ENCODE peak calls at places on chromosomes 4 and X, in five cellular contexts. Y is SW480, V is GDM1, M is Kasumi-1, R is AG20443. Z is an unnamed sample.

GRCh38 chrX:140354431-140355120 is 150.3 kb downstream of the SOX3 start:
- DNase-seq in R (no peak), Y (no peak), M (no peak), V (no peak), Z (no peak)

GRCh38 chrX:126137899-126138298 is 28.2 kb downstream of the DCAF12L2 start:
- DNase-seq in Y (no peak), M (peak), R (no peak), V (no peak), Z (no peak)

GRCh38 chr4:171929477-171929876 is 116.3 kb downstream of the GALNTL6 start:
- DNase-seq in Y (no peak), V (no peak), M (no peak), R (no peak), Z (no peak)

GRCh38 chrX:47093248-47093647 is 15.0 kb downstream of the RGN start:
- DNase-seq in M (peak), V (no peak), R (peak), Y (peak), Z (no peak)

GRCh38 chrX:14832591-14832990 is 40.3 kb downstream of the FANCB start:
- DNase-seq in M (no peak), Y (no peak), V (no peak), R (no peak), Z (no peak)

GRCh38 chrX:10350991-10351390 is 194.2 kb downstream of the CLCN4 start:
- DNase-seq in V (no peak), R (peak), M (no peak), Y (no peak), Z (no peak)

GRCh38 chr4:165784672-165785071 is 88.4 kb upstream of the TLL1 start:
- DNase-seq in V (no peak), Y (no peak), R (no peak), M (no peak), Z (no peak)

GRCh38 chr4:19583827-19584569 is 667.7 kb upstream of the SLIT2 start:
- DNase-seq in M (no peak), Y (no peak), R (peak), V (no peak), Z (no peak)

GRCh38 chr4:13294961-13295605 is 189.1 kb downstream of the RAB28 start:
- DNase-seq in M (no peak), Y (no peak), R (no peak), V (no peak), Z (no peak)

GRCh38 chrX:80808854-80809493 is 703 bp downstream of the BRWD3 start:
- DNase-seq in M (no peak), V (no peak), Y (peak), R (no peak), Z (no peak)

GRCh38 chr4:142846729-142847606 is 867 bp upstream of the INPP4B start:
- DNase-seq in Y (peak), M (no peak), V (no peak), R (peak), Z (no peak)

GRCh38 chr4:76385974-76386373 is 35.0 kb downstream of the CCDC158 start:
- DNase-seq in Y (no peak), R (no peak), M (no peak), V (no peak), Z (no peak)

GRCh38 chr4:92303621-92304027 is at the start of gene GRID2:
- DNase-seq in M (peak), V (no peak), Y (no peak), R (peak), Z (peak)

GRCh38 chr4:142690764-142691163 is 155.3 kb downstream of the INPP4B start:
- DNase-seq in R (no peak), V (no peak), M (no peak), Y (no peak), Z (no peak)

GRCh38 chr4:100933628-100934027 is 413.7 kb downstream of the PPP3CA start:
- DNase-seq in R (peak), Y (no peak), M (no peak), V (no peak), Z (no peak)

GRCh38 chr4:146407669-146408084 is 114.1 kb downstream of the SLC10A7 start:
- DNase-seq in R (no peak), M (no peak), V (no peak), Y (no peak), Z (no peak)

GRCh38 chr4:85209161-85209560 is 242.7 kb upstream of the WDFY3 start:
- DNase-seq in Y (no peak), V (no peak), M (no peak), R (no peak), Z (no peak)

GRCh38 chrX:153704021-153704526 is 16.3 kb downstream of the SLC6A8 start:
- DNase-seq in V (no peak), M (no peak), Y (no peak), R (no peak), Z (no peak)

GRCh38 chr4:182939680-182940079 is 22.5 kb upstream of the DCTD start:
- DNase-seq in V (no peak), M (no peak), R (no peak), Y (no peak), Z (no peak)

GRCh38 chr4:114226968-114227760 is 247.7 kb upstream of the ARSJ start:
- DNase-seq in R (no peak), M (no peak), Y (no peak), V (no peak), Z (no peak)

GRCh38 chr4:2341911-2342652 is 76.4 kb downstream of the ZFYVE28 start:
- DNase-seq in M (no peak), R (no peak), V (no peak), Y (no peak), Z (no peak)

GRCh38 chrX:139554367-139554766 is 23.8 kb downstream of the F9 start:
- DNase-seq in V (no peak), R (no peak), M (peak), Y (no peak), Z (no peak)

GRCh38 chr4:24747234-24747975 is 48.0 kb upstream of the SOD3 start:
- DNase-seq in M (no peak), Y (no peak), R (no peak), V (no peak), Z (no peak)

GRCh38 chrX:6004529-6004928 is 224.1 kb downstream of the NLGN4X start:
- DNase-seq in V (no peak), R (no peak), M (no peak), Y (no peak), Z (no peak)

GRCh38 chrX:71228063-71228642 is 5.1 kb downstream of the GJB1 start:
- DNase-seq in V (no peak), R (no peak), M (no peak), Y (no peak), Z (no peak)

GRCh38 chrX:134542485-134542884 is 82.5 kb downstream of the HPRT1 start:
- DNase-seq in R (peak), Y (peak), M (peak), V (peak), Z (no peak)

GRCh38 chr4:102625232-102625930 is 124.2 kb downstream of the NFKB1 start:
- DNase-seq in R (peak), V (peak), M (peak), Y (peak), Z (no peak)

GRCh38 chrX:12770440-12770839 is 20.8 kb upstream of the PRPS2 start:
- DNase-seq in R (peak), Y (peak), M (peak), V (no peak), Z (no peak)

GRCh38 chr4:648579-649292 is 23.4 kb downstream of the PDE6B start:
- DNase-seq in M (no peak), Y (no peak), R (no peak), V (no peak), Z (no peak)

GRCh38 chrX:67555578-67556203 is 11.9 kb downstream of the AR start:
- DNase-seq in V (no peak), M (peak), R (peak), Y (peak), Z (no peak)

GRCh38 chr4:41483771-41484170 is 54.2 kb upstream of the LIMCH1 start:
- DNase-seq in R (no peak), Y (no peak), V (no peak), M (no peak), Z (no peak)

GRCh38 chr4:845836-846251 is 19.9 kb upstream of the CPLX1 start:
- DNase-seq in V (no peak), Y (no peak), R (peak), M (no peak), Z (no peak)

GRCh38 chr4:39020130-39020529 is 12.1 kb downstream of the TMEM156 start:
- DNase-seq in R (no peak), Y (no peak), M (no peak), V (no peak), Z (no peak)

GRCh38 chr4:109928327-109929045 is 15.8 kb downstream of the EGF start:
- DNase-seq in R (no peak), Y (no peak), M (no peak), V (no peak), Z (no peak)

GRCh38 chrX:119942831-119943184 is 743 bp downstream of the NKAP start:
- DNase-seq in V (no peak), R (no peak), M (peak), Y (peak), Z (no peak)

GRCh38 chr4:155666701-155667537 is at the start of gene GUCY1A1:
- DNase-seq in Y (no peak), R (peak), V (peak), M (peak), Z (no peak)

GRCh38 chr4:124631760-124632159 is 80.8 kb downstream of the ANKRD50 start:
- DNase-seq in R (peak), Y (peak), V (no peak), M (peak), Z (no peak)

GRCh38 chrX:10769696-10770619 is 149.6 kb upstream of the MID1 start:
- DNase-seq in Y (peak), M (no peak), V (no peak), R (peak), Z (no peak)

GRCh38 chr4:16684083-16684482 is 214.4 kb downstream of the LDB2 start:
- DNase-seq in M (no peak), R (peak), V (no peak), Y (no peak), Z (no peak)

GRCh38 chr4:121272526-121272925 is 108.3 kb downstream of the QRFPR start:
- DNase-seq in Y (peak), R (no peak), V (no peak), M (no peak), Z (no peak)

Z was measured in frontal cortex.